ENCODE peak calls at places on chromosome 6, in four cellular contexts. C is right cardiac atrium, Y is colonic mucosa, M is Karpas-422. B is an unnamed sample.

GRCh38 chr6:158170656-158171081 is 2.5 kb downstream of the GTF2H5 start:
- DNase-seq in Y (no peak), M (no peak), C (no peak), B (no peak)

GRCh38 chr6:45816674-45817297 is 198.9 kb downstream of the CLIC5 start:
- DNase-seq in Y (no peak), C (no peak), M (no peak), B (no peak)

GRCh38 chr6:56714982-56715456 is 72.3 kb upstream of the DST start:
- DNase-seq in M (no peak), Y (no peak), C (no peak), B (no peak)

GRCh38 chr6:106599440-106599839 is 29.9 kb downstream of the RTN4IP1 start:
- DNase-seq in M (no peak), C (no peak), Y (no peak), B (no peak)

GRCh38 chr6:52596371-52597028 is 19.6 kb upstream of the TRAM2 start:
- DNase-seq in C (no peak), Y (no peak), M (no peak), B (no peak)

GRCh38 chr6:46105568-46105967 is 24.2 kb upstream of the ENPP4 start:
- DNase-seq in Y (no peak), C (no peak), M (no peak), B (no peak)

GRCh38 chr6:1055015-1055921 is 256.6 kb upstream of the FOXQ1 start:
- DNase-seq in M (no peak), Y (no peak), C (no peak), B (no peak)

GRCh38 chr6:25476126-25476525 is 175.9 kb upstream of the SCGN start:
- DNase-seq in Y (no peak), C (no peak), M (no peak), B (no peak)

GRCh38 chr6:42383421-42384208 is 68.1 kb downstream of the TRERF1 start:
- DNase-seq in M (no peak), Y (no peak), C (no peak), B (no peak)

GRCh38 chr6:20868397-20869185 is 334.3 kb downstream of the CDKAL1 start:
- DNase-seq in Y (no peak), M (no peak), C (peak; percentile 43), B (no peak)

GRCh38 chr6:143027058-143027457 is 33.6 kb upstream of the AIG1 start:
- DNase-seq in C (peak; percentile 65), M (peak; percentile 72), Y (peak; percentile 33), B (peak; percentile 18)

GRCh38 chr6:40480678-40481077 is 106.5 kb downstream of the LRFN2 start:
- DNase-seq in Y (no peak), C (no peak), M (no peak), B (no peak)

GRCh38 chr6:55299285-55299684 is 28.0 kb upstream of the GFRAL start:
- DNase-seq in M (no peak), Y (no peak), C (no peak), B (no peak)

GRCh38 chr6:134520181-134521115 is 202.5 kb upstream of the SGK1 start:
- DNase-seq in M (no peak), Y (no peak), C (no peak), B (no peak)

GRCh38 chr6:3088446-3088845 is 20.2 kb downstream of the RIPK1 start:
- DNase-seq in Y (no peak), C (peak; percentile 68), M (no peak), B (no peak)

GRCh38 chr6:133895573-133896343 is 6.8 kb downstream of the TCF21 start:
- DNase-seq in Y (no peak), M (no peak), C (peak; percentile 88), B (no peak)

GRCh38 chr6:34955447-34955846 is 66.4 kb downstream of the ANKS1A start:
- DNase-seq in M (peak; percentile 49), Y (no peak), C (no peak), B (no peak)

GRCh38 chr6:40336296-40336695 is 250.9 kb downstream of the LRFN2 start:
- DNase-seq in M (no peak), C (no peak), Y (no peak), B (no peak)

GRCh38 chr6:7255918-7256317 is 57.1 kb downstream of the SSR1 start:
- DNase-seq in M (no peak), C (peak; percentile 17), Y (no peak), B (no peak)

GRCh38 chr6:28858963-28859362 is 64.8 kb downstream of the TRIM27 start:
- DNase-seq in Y (no peak), C (no peak), M (no peak), B (no peak)

GRCh38 chr6:8075704-8076103 is 11.5 kb upstream of the BLOC1S5 start:
- DNase-seq in Y (no peak), M (no peak), C (no peak), B (no peak)

GRCh38 chr6:31575335-31575901 is at the start of gene TNF:
- DNase-seq in C (peak; percentile 79), Y (peak; percentile 62), M (peak; percentile 96), B (peak; percentile 51)

GRCh38 chr6:38508286-38508685 is 131.4 kb downstream of the BTBD9 start:
- DNase-seq in C (no peak), Y (no peak), M (no peak), B (no peak)

GRCh38 chr6:157644043-157644810 is 178.8 kb upstream of the SNX9 start:
- DNase-seq in M (peak; percentile 49), C (peak; percentile 46), Y (no peak), B (no peak)

GRCh38 chr6:170045981-170046667 is 244.8 kb downstream of the DLL1 start:
- DNase-seq in Y (no peak), C (no peak), M (no peak), B (no peak)
- H3K9me3 ChIP-seq in Y (no peaks in the 10 kb centered on the region), C (no peaks in the 10 kb centered on the region), M (no peaks in the 10 kb centered on the region), B (no peaks in the 10 kb centered on the region)

GRCh38 chr6:137104926-137105325 is 60.2 kb upstream of the IL20RA start:
- DNase-seq in C (no peak), Y (no peak), M (no peak), B (no peak)
- H3K9me3 ChIP-seq in C (no peaks in the 10 kb centered on the region), Y (no peaks in the 10 kb centered on the region), M (no peaks in the 10 kb centered on the region), B (no peaks in the 10 kb centered on the region)

GRCh38 chr6:170130201-170130621 is 160.7 kb downstream of the DLL1 start:
- DNase-seq in C (no peak), Y (no peak), M (no peak), B (no peak)

GRCh38 chr6:170132011-170132521 is 158.8 kb downstream of the DLL1 start:
- DNase-seq in M (no peak), C (no peak), Y (no peak), B (no peak)

GRCh38 chr6:170131351-170131750 is 159.5 kb downstream of the DLL1 start:
- DNase-seq in M (no peak), C (no peak), Y (no peak), B (no peak)

GRCh38 chr6:170129691-170130171 is 161.1 kb downstream of the DLL1 start:
- DNase-seq in Y (peak; percentile 21), M (no peak), C (peak; percentile 89), B (no peak)

DNA sequence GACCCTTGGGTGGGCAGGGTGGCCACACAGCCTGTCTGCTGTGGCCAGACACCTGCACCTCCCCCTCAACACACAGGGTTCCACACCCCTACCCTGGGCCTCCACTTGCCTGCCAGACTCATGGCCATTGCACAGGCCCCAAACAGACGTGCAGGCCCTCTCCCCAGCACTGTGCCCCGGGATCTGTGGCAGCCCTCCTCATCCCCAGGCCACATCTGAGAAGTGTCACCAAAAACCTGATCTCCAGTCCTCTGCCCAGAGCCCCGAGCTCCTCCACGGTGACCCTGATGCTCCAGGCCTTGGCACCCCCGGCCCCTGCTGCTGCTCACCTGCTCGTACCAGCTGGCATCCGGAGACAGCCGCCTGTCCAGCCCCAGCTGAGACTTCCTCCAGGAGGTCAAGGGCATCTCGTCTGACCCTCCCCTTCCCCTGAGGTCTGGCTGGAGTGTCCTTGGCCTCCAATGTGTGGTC is 160.1 kb downstream of the DLL1 start:
- DNase-seq in M (no peak), C (no peak), Y (no peak), B (no peak)
- H3K9me3 ChIP-seq in M (no peaks in the 10 kb centered on the region), C (no peaks in the 10 kb centered on the region), Y (no peaks in the 10 kb centered on the region), B (no peaks in the 10 kb centered on the region)

GRCh38 chr6:87837444-87837843 is 135.4 kb upstream of the AKIRIN2 start:
- DNase-seq in Y (no peak), C (no peak), M (no peak), B (no peak)

GRCh38 chr6:87837876-87838275 is 135.8 kb upstream of the AKIRIN2 start:
- DNase-seq in M (no peak), Y (no peak), C (no peak), B (no peak)

DNA sequence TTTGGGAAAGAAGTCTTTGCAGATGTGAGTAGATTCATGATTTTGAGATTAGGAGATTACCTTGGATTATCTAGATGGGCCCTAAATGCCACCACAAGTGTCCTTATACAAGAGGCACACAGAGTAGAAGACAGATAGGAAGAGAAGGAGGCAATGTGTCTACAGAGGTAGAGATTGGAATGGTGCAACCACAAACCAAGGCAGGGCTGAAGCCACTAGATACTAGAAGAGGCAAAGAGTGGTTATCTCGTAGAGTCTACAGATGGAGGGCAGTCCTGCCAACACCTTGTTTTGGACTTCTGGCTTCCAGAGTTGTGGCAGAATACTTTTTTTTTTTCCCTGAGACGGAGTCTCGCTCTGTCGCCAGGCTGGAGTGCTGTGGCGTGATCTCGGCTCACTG is 138.3 kb upstream of the AKIRIN2 start:
- DNase-seq in Y (no peak), C (no peak), M (no peak), B (no peak)
- H3K9me3 ChIP-seq in Y (no peaks in the 10 kb centered on the region), C (no peaks in the 10 kb centered on the region), M (no peaks in the 10 kb centered on the region), B (no peaks in the 10 kb centered on the region)

DNA sequence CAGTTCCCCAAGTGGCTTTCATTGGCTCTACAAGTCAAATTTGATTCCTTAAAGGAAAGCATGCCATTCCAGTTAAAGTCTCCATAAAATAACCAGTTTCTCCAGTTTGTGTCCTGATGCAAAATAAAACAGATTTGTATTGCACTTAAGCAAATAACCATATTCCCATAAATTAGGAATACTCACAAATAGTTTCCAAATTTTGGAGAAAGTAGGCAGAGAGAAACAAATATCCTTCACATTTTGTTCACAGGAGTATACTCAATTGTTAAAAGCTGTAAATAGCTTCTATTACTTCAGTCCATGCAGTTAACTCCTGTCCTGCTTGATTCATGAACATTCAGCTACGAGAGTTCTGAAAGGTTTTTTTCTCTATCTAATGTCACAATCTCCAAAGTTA is 281.4 kb upstream of the RGS17 start:
- DNase-seq in C (no peak), M (no peak), Y (no peak), B (no peak)
- H3K9me3 ChIP-seq in C (no peaks in the 10 kb centered on the region), M (no peaks in the 10 kb centered on the region), Y (no peaks in the 10 kb centered on the region), B (no peaks in the 10 kb centered on the region)

DNA sequence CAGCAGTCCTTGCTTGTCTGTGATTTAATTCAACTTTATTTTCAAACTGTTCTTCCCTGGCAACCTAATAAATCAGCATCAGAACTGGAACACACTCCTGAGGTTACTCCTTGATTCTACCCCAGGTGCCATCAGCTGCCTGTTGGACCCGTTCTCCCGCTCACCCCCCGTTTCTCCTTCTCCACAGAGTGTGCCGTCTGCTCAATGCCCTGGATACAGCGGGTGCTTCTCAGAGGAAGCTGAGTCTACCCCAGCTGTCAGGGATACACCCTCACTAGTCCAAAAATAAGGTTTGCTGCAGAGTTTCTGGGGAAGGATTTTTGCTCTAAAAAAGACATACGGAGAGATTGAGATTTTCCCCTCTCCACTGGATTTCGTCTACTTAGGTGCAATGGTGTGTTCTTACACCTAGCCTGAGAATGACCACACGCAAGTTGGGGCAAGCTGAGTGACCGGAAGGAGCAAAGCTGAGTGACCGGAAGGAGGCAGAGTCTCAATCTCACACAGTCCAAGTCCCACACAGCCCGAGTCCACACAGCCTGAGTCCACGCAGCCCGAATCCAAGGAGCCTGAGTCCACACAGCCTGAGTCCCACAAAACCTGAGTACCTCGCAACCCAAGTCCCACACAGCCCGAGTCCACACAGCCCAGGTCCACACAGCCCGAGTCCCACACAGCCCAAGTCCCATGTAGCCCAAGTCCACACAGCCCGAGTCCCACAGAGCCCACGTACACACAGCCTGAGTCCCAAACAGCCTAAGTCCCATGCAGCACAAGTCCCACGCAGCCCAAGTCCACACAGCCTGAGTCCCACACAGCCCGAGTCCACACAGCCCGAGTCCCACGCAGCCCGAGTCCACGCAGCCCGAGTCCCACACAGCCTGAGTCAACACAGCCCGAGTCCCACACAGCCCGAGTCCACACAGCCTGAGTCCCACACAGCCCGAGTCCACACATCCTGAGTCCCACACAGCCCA is 58.6 kb upstream of the DACT2 start:
- DNase-seq in M (no peak), C (no peak), Y (no peak), B (no peak)
- H3K9me3 ChIP-seq in M (peaks cover 3% of the 10 kb centered on the region), C (no peaks in the 10 kb centered on the region), Y (no peaks in the 10 kb centered on the region), B (no peaks in the 10 kb centered on the region)

B was measured in T-helper 17 cell.